ENCODE peak calls at places on chromosomes 12 and 14, in eight cellular contexts. D is fibroblast of the aortic adventitia, V is type B pancreatic cell, E is lower leg skin, G is H9, W is kidney, H is fibroblast of villous mesenchyme, C is left ventricle myocardium inferior. M is an unnamed sample.

GRCh38 chr14:29475641-29476040 is 452.0 kb downstream of the PRKD1 start:
- DNase-seq in G (no peak), C (no peak), V (no peak), E (no peak), H (peak), W (no peak), D (no peak), M (no peak)

GRCh38 chr14:105357626-105358025 is 40.7 kb upstream of the TEX22 start:
- DNase-seq in W (peak), E (no peak), V (no peak), G (no peak), C (no peak), D (no peak), H (no peak), M (no peak)

GRCh38 chr12:121222847-121223246 is 12.9 kb downstream of the P2RX4 start:
- DNase-seq in W (peak), C (no peak), D (no peak), H (no peak), E (no peak), V (no peak), G (no peak), M (no peak)

GRCh38 chr12:55829967-55830600 is 697 bp upstream of the DNAJC14 start:
- DNase-seq in V (no peak), G (peak), C (peak), H (no peak), W (peak), E (no peak), D (no peak), M (no peak)

GRCh38 chr14:105503918-105504692 is 13.1 kb downstream of the TEDC1 start:
- DNase-seq in H (no peak), G (no peak), W (peak), D (no peak), C (no peak), E (no peak), V (no peak), M (peak)

GRCh38 chr12:56375598-56376434 is 13.2 kb upstream of the APOF start:
- DNase-seq in D (no peak), H (no peak), C (no peak), V (no peak), G (no peak), E (no peak), W (no peak), M (no peak)

GRCh38 chr12:13094349-13094748 is 9.1 kb downstream of the GSG1 start:
- DNase-seq in D (peak), C (no peak), H (peak), E (no peak), G (no peak), V (no peak), W (no peak), M (no peak)

GRCh38 chr12:21527451-21528180 is 1.5 kb downstream of the SPX start:
- DNase-seq in W (peak), G (peak), E (no peak), C (peak), D (peak), V (peak), H (peak), M (peak)

GRCh38 chr12:93361159-93361919 is 16.4 kb upstream of the NUDT4 start:
- DNase-seq in V (no peak), W (no peak), E (no peak), H (peak), G (no peak), D (peak), C (peak), M (no peak)

GRCh38 chr12:52055781-52056711 is 4.8 kb downstream of the NR4A1 start:
- DNase-seq in H (peak), V (no peak), W (no peak), D (peak), G (no peak), E (no peak), C (no peak), M (no peak)

GRCh38 chr12:112180422-112180821 is 55.1 kb downstream of the TRAFD1 start:
- DNase-seq in V (no peak), H (no peak), W (no peak), G (no peak), C (no peak), D (no peak), E (no peak), M (no peak)

GRCh38 chr12:91098942-91099341 is 12.4 kb downstream of the LUM start:
- DNase-seq in V (no peak), C (no peak), H (peak), E (peak), W (no peak), D (peak), G (no peak), M (no peak)

GRCh38 chr12:11723993-11724392 is 74.5 kb downstream of the ETV6 start:
- DNase-seq in E (no peak), G (no peak), W (no peak), D (peak), V (no peak), C (no peak), H (no peak), M (no peak)

GRCh38 chr12:50087159-50087558 is 2.0 kb downstream of the SMARCD1 start:
- DNase-seq in E (no peak), D (no peak), G (no peak), C (no peak), V (no peak), W (peak), H (no peak), M (no peak)

GRCh38 chr12:12747281-12747680 is 30.1 kb downstream of the CDKN1B start:
- DNase-seq in W (no peak), D (no peak), V (peak), H (no peak), G (no peak), C (no peak), E (no peak), M (no peak)

GRCh38 chr12:64951944-64952343 is 127.5 kb downstream of the TBC1D30 start:
- DNase-seq in H (no peak), G (no peak), C (no peak), D (no peak), E (no peak), V (no peak), W (no peak), M (no peak)

GRCh38 chr14:34680806-34681479 is 33.5 kb downstream of the CFL2 start:
- DNase-seq in E (no peak), V (no peak), H (no peak), C (no peak), G (no peak), D (no peak), W (no peak), M (peak)

GRCh38 chr12:75699728-75700496 is 188.5 kb upstream of the KRR1 start:
- DNase-seq in D (peak), H (no peak), G (no peak), C (no peak), W (no peak), V (no peak), E (no peak), M (no peak)

GRCh38 chr14:33512201-33512600 is 438.7 kb downstream of the EGLN3 start:
- DNase-seq in H (peak), C (no peak), V (no peak), G (no peak), W (no peak), E (no peak), D (peak), M (no peak)

GRCh38 chr12:113888435-113888834 is 77.7 kb downstream of the RBM19 start:
- DNase-seq in D (no peak), C (no peak), W (no peak), G (no peak), E (no peak), H (no peak), V (no peak), M (no peak)
- TF ChIP-seq CTCF in D (no peak), C (no peak), W (no peak), G (no peak), E (no peak), H (no peak), V (no peak), M (no peak)

GRCh38 chr12:63802012-63802608 is 22.4 kb downstream of the RXYLT1 start:
- DNase-seq in D (peak), G (no peak), W (no peak), H (peak), V (no peak), C (no peak), E (no peak), M (no peak)
- TF ChIP-seq CTCF in D (peak), G (peak), W (peak), H (peak), V (peak), C (peak), E (no peak), M (peak)

DNA sequence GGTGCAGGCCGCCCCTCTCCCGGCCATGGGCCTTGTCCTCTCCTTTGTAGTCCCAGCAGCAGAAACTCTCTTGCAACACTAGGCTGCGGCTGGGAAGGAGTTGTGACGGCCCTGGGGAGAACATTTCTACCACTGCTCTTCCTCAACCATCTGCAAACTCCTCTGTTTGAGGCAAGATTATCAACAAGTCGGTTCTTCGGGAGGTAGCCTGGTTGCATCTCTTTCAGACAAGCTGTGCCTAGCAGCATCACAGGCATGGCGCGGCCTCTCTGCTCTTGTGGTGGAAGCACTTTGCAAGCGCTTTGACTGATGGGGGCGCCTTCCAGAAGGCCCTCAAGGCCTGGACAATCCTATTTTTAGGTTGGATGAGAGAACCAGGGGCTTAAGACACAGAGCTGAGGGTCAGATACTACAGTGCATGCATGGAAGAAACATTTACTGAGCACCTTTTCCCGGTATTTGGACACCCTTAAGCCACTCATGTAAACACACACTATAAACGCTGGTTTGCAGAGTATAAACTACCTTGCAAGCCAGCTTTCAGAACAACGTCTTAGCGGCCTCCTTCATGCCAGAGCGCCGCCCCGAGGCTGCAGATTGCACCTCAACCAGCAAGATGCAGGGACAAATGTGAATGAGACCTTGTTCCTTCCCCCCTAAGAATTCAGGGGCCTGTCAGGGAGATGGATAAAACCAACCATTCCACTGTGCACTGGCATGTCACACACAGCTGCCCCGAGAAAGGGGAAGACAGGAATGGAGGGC is 1.3 kb upstream of the PRIMA1 start:
- DNase-seq in E (no peak), C (no peak), H (no peak), V (no peak), G (peak), W (no peak), D (no peak), M (no peak)
- TF ChIP-seq CTCF in E (no peak), C (no peak), H (no peak), V (no peak), G (peak), W (no peak), D (no peak), M (no peak)

GRCh38 chr14:67883717-67884116 is 64.1 kb downstream of the RAD51B start:
- DNase-seq in C (no peak), H (peak), V (no peak), G (no peak), W (no peak), D (peak), E (no peak), M (no peak)
- TF ChIP-seq CTCF in C (peak), H (peak), V (peak), G (no peak), W (no peak), D (peak), E (no peak), M (peak)

GRCh38 chr12:115771065-115771464 is 506.4 kb downstream of the MED13L start:
- DNase-seq in W (no peak), C (no peak), H (peak), G (peak), E (no peak), D (no peak), V (no peak), M (no peak)
- TF ChIP-seq CTCF in W (peak), C (peak), H (peak), G (peak), E (no peak), D (peak), V (peak), M (no peak)

GRCh38 chr12:58509116-58509885 is 411.0 kb downstream of the LRIG3 start:
- DNase-seq in H (peak), C (no peak), E (no peak), W (no peak), D (peak), V (no peak), G (no peak), M (no peak)
- TF ChIP-seq CTCF in H (no peak), C (no peak), E (no peak), W (no peak), D (no peak), V (no peak), G (no peak), M (no peak)

GRCh38 chr14:91138511-91139359 is 24.9 kb downstream of the DGLUCY start:
- DNase-seq in C (no peak), G (peak), W (no peak), D (peak), V (no peak), H (peak), E (no peak), M (no peak)

GRCh38 chr14:91143862-91144261 is 30.0 kb downstream of the DGLUCY start:
- DNase-seq in V (no peak), D (peak), E (no peak), W (peak), C (no peak), H (no peak), G (no peak), M (no peak)

GRCh38 chr14:91142214-91142668 is 28.4 kb downstream of the DGLUCY start:
- DNase-seq in W (no peak), D (no peak), E (no peak), V (no peak), G (no peak), H (no peak), C (no peak), M (no peak)

GRCh38 chr14:91139776-91140175 is 25.9 kb downstream of the DGLUCY start:
- DNase-seq in E (no peak), H (no peak), G (no peak), C (no peak), D (no peak), V (no peak), W (no peak), M (no peak)

GRCh38 chr14:91140672-91141071 is 26.8 kb downstream of the DGLUCY start:
- DNase-seq in H (no peak), C (no peak), D (peak), V (no peak), W (no peak), G (peak), E (no peak), M (no peak)
- TF ChIP-seq CTCF in H (peak), C (peak), D (peak), V (peak), W (peak), G (peak), E (no peak), M (peak)

GRCh38 chr14:96053600-96054381 is 14.6 kb downstream of the C14orf132 start:
- DNase-seq in W (no peak), H (peak), G (no peak), V (no peak), C (no peak), D (peak), E (peak), M (peak)

GRCh38 chr14:96052541-96053105 is 13.5 kb downstream of the C14orf132 start:
- DNase-seq in W (no peak), D (no peak), C (no peak), E (no peak), G (no peak), H (no peak), V (no peak), M (peak)

GRCh38 chr14:96051231-96051630 is 12.1 kb downstream of the C14orf132 start:
- DNase-seq in E (no peak), V (no peak), D (no peak), H (no peak), G (no peak), C (no peak), W (no peak), M (no peak)

GRCh38 chr14:96053236-96053599 is 14.1 kb downstream of the C14orf132 start:
- DNase-seq in V (no peak), C (no peak), H (no peak), D (no peak), E (no peak), W (no peak), G (no peak), M (no peak)

DNA sequence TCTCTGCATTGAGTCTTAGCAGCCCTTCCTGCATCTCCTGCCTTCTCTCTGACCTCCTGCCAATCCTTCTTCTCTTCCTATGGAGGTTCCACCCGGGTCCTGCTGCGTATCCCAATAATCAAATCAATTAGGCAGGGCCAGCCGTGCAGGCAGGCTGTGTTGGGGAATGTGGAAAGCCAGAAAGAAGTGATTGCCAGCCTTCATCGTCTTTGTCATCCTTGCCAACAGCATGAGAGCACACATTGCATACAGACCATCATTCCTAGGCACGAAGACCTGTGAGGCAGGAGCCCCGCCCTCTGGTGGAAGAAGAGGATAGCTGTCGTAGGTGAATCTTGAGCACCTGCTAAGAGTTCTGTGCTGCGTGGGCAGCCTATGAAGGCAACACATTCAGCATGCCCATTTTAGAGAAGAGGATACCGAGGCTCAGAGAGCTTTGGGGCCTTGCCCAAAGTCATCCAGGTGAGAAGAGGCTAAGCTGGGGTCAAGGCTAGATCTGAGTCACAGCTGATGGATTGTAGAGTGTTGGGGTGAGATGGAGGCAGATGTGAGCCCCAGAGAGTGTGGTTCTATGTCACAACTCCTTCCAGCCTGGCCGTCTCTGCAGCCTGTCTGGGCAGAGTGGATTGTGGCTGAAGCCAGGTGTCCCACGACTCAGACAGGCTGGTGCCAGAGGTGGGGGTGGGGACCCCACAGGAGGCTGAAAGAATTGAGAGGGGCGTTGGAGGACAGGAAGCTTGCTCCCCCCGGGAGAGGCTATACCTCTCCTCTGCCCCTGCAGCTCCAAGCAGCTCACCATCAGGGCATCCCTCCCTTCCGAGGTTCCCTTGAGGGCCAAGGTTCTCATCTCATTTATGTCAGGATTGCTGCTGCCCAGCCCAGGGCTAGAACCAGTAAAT is 12.7 kb downstream of the C14orf132 start:
- DNase-seq in V (no peak), C (no peak), G (peak), E (no peak), D (no peak), W (no peak), H (no peak), M (peak)
- TF ChIP-seq CTCF in V (peak), C (no peak), G (peak), E (no peak), D (no peak), W (no peak), H (peak), M (no peak)

M was measured in osteocyte.